ENCODE peak calls at places on chromosomes 6 and 20, in five cellular contexts. V is tibial nerve; P is mammary epithelial cell; B is CD8-positive, alpha-beta memory T cell; U is suprapubic skin. I is an unnamed sample.
A peak's percentile ranks its signal among the peaks of the same experiment; 100 is the strongest.

GRCh38 chr20:17960927-17961599 is 7.5 kb downstream of the SNX5 start:
- DNase-seq in V (no peak), P (no peak), B (no peak), U (no peak), I (no peak)

GRCh38 chr20:24589381-24589780 is 120.0 kb downstream of the SYNDIG1 start:
- DNase-seq in P (no peak), U (no peak), V (no peak), B (no peak), I (peak; percentile 21)

GRCh38 chr6:161549977-161550655 is 276.3 kb upstream of the AGPAT4 start:
- DNase-seq in V (no peak), B (no peak), U (no peak), P (peak; percentile 1), I (no peak)

GRCh38 chr6:160141001-160141726 is 19.5 kb downstream of the SLC22A1 start:
- DNase-seq in P (no peak), U (no peak), B (no peak), V (peak; percentile 20), I (no peak)

GRCh38 chr6:50965495-50965894 is 146.8 kb downstream of the TFAP2B start:
- DNase-seq in B (no peak), V (no peak), P (no peak), U (no peak), I (no peak)

GRCh38 chr6:117399924-117400323 is 25.8 kb downstream of the ROS1 start:
- DNase-seq in V (no peak), B (no peak), P (peak; percentile 11), U (no peak), I (no peak)

GRCh38 chr20:39775110-39775509 is 813.0 kb downstream of the DHX35 start:
- DNase-seq in P (peak; percentile 41), V (peak; percentile 73), B (no peak), U (peak; percentile 88), I (no peak)

GRCh38 chr20:33539129-33539528 is 49.2 kb downstream of the CBFA2T2 start:
- DNase-seq in U (no peak), V (no peak), P (no peak), B (no peak), I (peak; percentile 67)

GRCh38 chr6:30685157-30685976 is 1.1 kb downstream of the PPP1R18 start:
- DNase-seq in V (no peak), B (no peak), U (no peak), P (peak; percentile 40), I (peak; percentile 40)

GRCh38 chr6:63740709-63741108 is 105.1 kb downstream of the PHF3 start:
- DNase-seq in P (peak; percentile 84), V (no peak), U (no peak), B (no peak), I (no peak)

GRCh38 chr6:79257381-79258205 is 23.1 kb upstream of the HMGN3 start:
- DNase-seq in V (no peak), P (peak; percentile 58), U (no peak), B (no peak), I (no peak)

GRCh38 chr6:151647871-151648639 is 154.2 kb downstream of the CCDC170 start:
- DNase-seq in U (no peak), B (no peak), P (peak; percentile 16), V (no peak), I (no peak)

GRCh38 chr6:152316024-152316423 is 321.1 kb downstream of the SYNE1 start:
- DNase-seq in B (no peak), P (no peak), U (no peak), V (peak; percentile 33), I (no peak)

GRCh38 chr20:33731693-33732165 is at the start of gene ZNF341:
- DNase-seq in V (peak; percentile 56), B (peak; percentile 92), U (peak; percentile 93), P (peak; percentile 72), I (peak; percentile 92)

DNA sequence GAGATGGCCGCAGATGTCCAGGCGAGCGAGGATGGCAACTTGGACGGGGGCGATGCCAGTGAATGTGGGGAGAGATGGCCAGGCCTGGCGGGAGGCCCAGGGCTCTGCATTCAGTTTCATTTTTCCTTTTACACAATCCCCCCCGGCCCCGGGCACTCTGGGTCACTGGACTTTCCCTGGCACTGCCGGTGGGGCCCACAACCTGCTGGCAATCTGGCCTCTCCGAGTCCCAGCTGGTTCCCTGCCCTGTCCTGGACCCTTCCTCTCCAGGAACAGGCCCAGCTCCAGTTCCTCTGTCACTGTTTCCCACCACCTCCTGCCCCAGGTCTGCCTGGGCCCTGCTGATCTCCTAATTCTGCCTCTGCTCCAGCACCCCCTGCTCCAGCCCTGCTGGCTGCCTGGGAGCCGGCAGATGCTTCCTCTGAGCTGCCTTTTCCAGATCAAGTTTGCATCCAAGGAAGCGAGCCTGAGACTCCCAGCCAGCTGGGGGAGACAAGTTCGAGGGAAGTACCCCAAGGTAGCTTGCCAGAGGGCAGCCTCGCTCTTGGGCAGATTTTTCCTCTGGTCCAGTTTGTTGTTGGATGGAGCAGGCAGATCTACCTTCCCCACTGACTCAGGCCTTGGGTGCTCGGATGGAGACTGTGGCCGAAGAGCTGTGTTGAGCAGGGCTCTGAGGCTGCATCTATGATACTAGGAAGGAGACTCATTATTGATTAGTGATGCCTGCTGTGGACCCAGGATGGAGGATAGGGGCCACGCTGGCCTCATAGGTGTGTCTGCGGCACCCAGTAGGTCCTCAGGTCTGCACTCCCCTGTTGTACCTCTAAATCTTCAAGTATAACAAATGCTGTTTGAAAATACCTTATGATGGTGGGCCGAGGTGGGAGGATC is 83.2 kb downstream of the CEBPB start:
- DNase-seq in U (no peak), B (no peak), V (no peak), P (no peak), I (no peak)
- H3K27me3 ChIP-seq in U (no peaks in the 10 kb centered on the region), B (no peaks in the 10 kb centered on the region), V (no peaks in the 10 kb centered on the region), P (no peaks in the 10 kb centered on the region), I (no peaks in the 10 kb centered on the region)

GRCh38 chr6:138500045-138500665 is 861 bp upstream of the NHSL1 start:
- DNase-seq in P (no peak), V (no peak), B (no peak), U (no peak), I (no peak)

GRCh38 chr6:138498575-138499302 is 555 bp downstream of the NHSL1 start:
- DNase-seq in U (no peak), V (no peak), B (no peak), P (no peak), I (no peak)

GRCh38 chr6:138502546-138502945 is 3.3 kb upstream of the NHSL1 start:
- DNase-seq in P (no peak), B (no peak), U (no peak), V (no peak), I (no peak)

GRCh38 chr6:138499303-138499991 is at the start of gene NHSL1:
- DNase-seq in U (no peak), V (no peak), P (peak; percentile 65), B (no peak), I (no peak)

DNA sequence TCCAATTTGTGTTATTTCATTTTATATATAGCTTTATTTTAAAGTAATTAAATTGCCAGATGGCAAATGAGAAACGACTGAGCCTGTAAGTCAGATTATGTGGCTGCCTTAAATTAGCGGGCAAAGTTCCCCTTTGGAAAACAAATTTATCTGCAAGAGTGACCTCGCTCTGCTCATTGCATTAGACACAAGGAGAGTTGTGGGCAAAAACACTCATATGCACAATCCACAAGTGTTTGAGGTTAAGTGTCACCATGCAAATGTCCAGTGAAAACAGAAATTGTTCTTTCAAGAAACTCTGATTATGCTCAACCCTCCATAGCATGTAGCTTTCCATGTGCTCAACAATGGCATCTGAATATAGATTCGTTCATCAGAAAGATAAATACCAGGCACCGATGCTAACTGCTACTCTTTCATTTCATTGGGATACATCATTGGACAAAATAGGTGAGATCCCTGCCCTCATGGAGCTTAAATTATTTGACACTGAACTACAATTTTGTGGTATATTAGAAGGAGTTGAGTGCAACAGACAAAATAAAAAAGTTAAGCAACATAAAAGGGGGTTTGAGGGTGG is 1.7 kb upstream of the NHSL1 start:
- DNase-seq in P (no peak), V (no peak), B (no peak), U (no peak), I (no peak)
- H3K4me1 ChIP-seq in P (peaks cover 9% of the 10 kb centered on the region), V (no peaks in the 10 kb centered on the region), B (no peaks in the 10 kb centered on the region), U (peaks cover 19% of the 10 kb centered on the region), I (no peaks in the 10 kb centered on the region)

DNA sequence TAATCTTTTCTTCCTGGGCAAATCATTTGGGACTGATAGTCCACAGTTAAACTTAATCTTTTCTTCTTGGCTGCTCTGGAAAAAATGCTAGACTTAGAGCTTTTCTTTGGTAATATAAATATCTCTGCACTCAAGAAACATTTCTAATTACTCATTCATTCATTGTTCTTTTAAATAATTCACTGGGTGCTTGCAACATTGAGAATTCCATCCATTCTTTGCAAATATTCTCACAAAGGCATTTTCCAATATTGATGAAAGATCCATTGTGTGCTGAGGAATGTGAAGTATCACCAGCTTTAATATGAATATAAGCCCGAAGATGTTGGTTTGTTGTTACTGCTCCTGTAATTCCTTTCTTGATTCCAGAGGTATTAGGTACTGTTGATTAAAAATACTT is 38.4 kb downstream of the AKAP7 start:
- DNase-seq in U (no peak), P (peak; percentile 32), B (no peak), V (no peak), I (peak; percentile 62)
- H3K4me3 ChIP-seq in U (no peak overlapping the region), P (no peak overlapping the region), B (no peak overlapping the region), V (no peak overlapping the region), I (no peak overlapping the region)

GRCh38 chr20:35918021-35918420 is 36.3 kb downstream of the SCAND1 start:
- DNase-seq in B (no peak), P (no peak), U (no peak), V (no peak), I (no peak)
- H3K27me3 ChIP-seq in B (no peaks in the 10 kb centered on the region), P (no peaks in the 10 kb centered on the region), U (no peaks in the 10 kb centered on the region), V (no peaks in the 10 kb centered on the region), I (no peaks in the 10 kb centered on the region)

GRCh38 chr20:48807051-48807450 is 20.7 kb downstream of the PREX1 start:
- DNase-seq in P (no peak), V (no peak), U (no peak), B (no peak), I (no peak)
- H3K4me1 ChIP-seq in P (no peaks in the 10 kb centered on the region), V (no peaks in the 10 kb centered on the region), U (no peaks in the 10 kb centered on the region), B (peaks cover 53% of the 10 kb centered on the region), I (no peaks in the 10 kb centered on the region)

GRCh38 chr20:20710847-20711315 is 1.6 kb downstream of the RALGAPA2 start:
- DNase-seq in B (no peak), V (no peak), P (peak; percentile 52), U (no peak), I (no peak)
- H3K4me3 ChIP-seq in B (peak overlapping the region; percentile 69), V (peak overlapping the region; percentile 95), P (peak overlapping the region; percentile 68), U (peak overlapping the region; percentile 95), I (no peak overlapping the region)

DNA sequence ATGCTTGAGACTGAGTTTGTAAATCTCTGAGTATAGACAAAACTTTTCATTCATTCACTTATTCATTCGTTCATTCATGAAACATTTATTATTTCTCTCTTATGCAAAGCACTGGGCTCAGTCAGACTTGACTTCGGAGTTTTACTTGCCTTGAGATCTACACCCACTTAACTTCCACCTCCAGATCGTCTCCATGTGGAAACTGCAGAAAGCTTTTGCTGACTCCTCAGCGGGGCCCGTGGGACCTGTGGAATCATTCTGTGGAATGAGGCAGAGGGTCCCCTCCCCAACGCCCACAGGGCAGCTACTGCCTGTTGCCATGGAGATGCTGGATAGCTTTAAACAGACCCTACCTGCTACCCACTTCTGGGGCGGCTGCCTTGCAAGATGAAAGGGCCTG is 66.4 kb upstream of the KCNG1 start:
- DNase-seq in V (no peak), U (no peak), P (no peak), B (no peak), I (no peak)
- H3K27me3 ChIP-seq in V (peaks cover 57% of the 10 kb centered on the region), U (peaks cover 70% of the 10 kb centered on the region), P (peaks cover 5% of the 10 kb centered on the region), B (peaks cover 17% of the 10 kb centered on the region), I (peaks cover 62% of the 10 kb centered on the region)

DNA sequence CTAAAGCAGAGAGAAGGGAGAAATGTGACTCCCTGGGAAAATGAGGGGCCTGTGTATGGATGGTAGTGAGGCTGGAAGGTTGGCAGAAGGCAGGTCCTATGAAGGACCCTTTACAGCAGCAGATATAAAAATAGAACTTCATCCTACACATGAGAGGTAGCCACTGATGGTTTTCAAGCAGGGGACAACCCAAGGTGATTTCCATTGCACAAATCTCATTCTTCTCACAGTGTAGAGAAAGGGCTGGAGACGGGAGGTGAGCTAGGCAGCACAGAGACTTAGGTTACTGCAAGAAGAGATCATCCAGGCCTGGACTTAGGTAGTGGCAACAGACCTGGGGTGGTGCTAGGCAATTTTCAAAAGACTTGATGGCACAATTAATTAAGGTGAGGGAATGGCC is 30.7 kb downstream of the TRAM2 start:
- DNase-seq in P (no peak), U (no peak), V (no peak), B (no peak), I (no peak)
- H3K4me1 ChIP-seq in P (peaks cover 59% of the 10 kb centered on the region), U (peaks cover 61% of the 10 kb centered on the region), V (no peaks in the 10 kb centered on the region), B (no peaks in the 10 kb centered on the region), I (peaks cover 88% of the 10 kb centered on the region)

I was measured in SJSA1.